ENCODE peak calls at places on chromosomes 13 and 19, in eight cellular contexts. One of them, this sample, is unnamed.

GRCh38 chr13:111403266-111403665 is 82.8 kb downstream of the TEX29 start:
- DNase-seq in GM23338: no peak
- DNase-seq in MG63: no peak
- DNase-seq in PC-3: no peak
- DNase-seq in cardiac muscle cell: no peak
- DNase-seq in brain microvascular endothelial cell: no peak
- DNase-seq in upper lobe of right lung: peak
- DNase-seq in AG09309: no peak
- DNase-seq in this sample: no peak

GRCh38 chr13:94415484-94415883 is 64.0 kb downstream of the DCT start:
- DNase-seq in PC-3: no peak
- DNase-seq in cardiac muscle cell: no peak
- DNase-seq in MG63: no peak
- DNase-seq in AG09309: no peak
- DNase-seq in GM23338: no peak
- DNase-seq in brain microvascular endothelial cell: no peak
- DNase-seq in upper lobe of right lung: no peak
- DNase-seq in this sample: no peak

GRCh38 chr13:66748712-66749111 is 481.4 kb downstream of the PCDH9 start:
- DNase-seq in PC-3: no peak
- DNase-seq in AG09309: no peak
- DNase-seq in GM23338: no peak
- DNase-seq in brain microvascular endothelial cell: no peak
- DNase-seq in cardiac muscle cell: no peak
- DNase-seq in upper lobe of right lung: no peak
- DNase-seq in MG63: no peak
- DNase-seq in this sample: no peak

GRCh38 chr13:102870677-102871415 is 25.0 kb downstream of the ERCC5 start:
- DNase-seq in AG09309: no peak
- DNase-seq in PC-3: peak
- DNase-seq in MG63: peak
- DNase-seq in brain microvascular endothelial cell: peak
- DNase-seq in upper lobe of right lung: no peak
- DNase-seq in GM23338: peak
- DNase-seq in cardiac muscle cell: peak
- DNase-seq in this sample: no peak

GRCh38 chr13:72565893-72566292 is 161.5 kb downstream of the MZT1 start:
- DNase-seq in MG63: no peak
- DNase-seq in cardiac muscle cell: peak
- DNase-seq in upper lobe of right lung: no peak
- DNase-seq in brain microvascular endothelial cell: peak
- DNase-seq in GM23338: peak
- DNase-seq in PC-3: peak
- DNase-seq in AG09309: no peak
- DNase-seq in this sample: no peak

GRCh38 chr13:26785845-26786630 is 25.5 kb upstream of the GPR12 start:
- DNase-seq in AG09309: no peak
- DNase-seq in MG63: peak
- DNase-seq in cardiac muscle cell: peak
- DNase-seq in brain microvascular endothelial cell: no peak
- DNase-seq in upper lobe of right lung: no peak
- DNase-seq in GM23338: peak
- DNase-seq in PC-3: no peak
- DNase-seq in this sample: no peak

GRCh38 chr13:48155850-48156249 is 60.9 kb upstream of the MED4 start:
- DNase-seq in MG63: no peak
- DNase-seq in upper lobe of right lung: no peak
- DNase-seq in GM23338: no peak
- DNase-seq in brain microvascular endothelial cell: peak
- DNase-seq in PC-3: peak
- DNase-seq in AG09309: peak
- DNase-seq in cardiac muscle cell: peak
- DNase-seq in this sample: no peak

GRCh38 chr19:34366670-34367423 is 1.9 kb downstream of the GPI start:
- DNase-seq in brain microvascular endothelial cell: peak
- DNase-seq in cardiac muscle cell: peak
- DNase-seq in upper lobe of right lung: no peak
- DNase-seq in MG63: peak
- DNase-seq in AG09309: peak
- DNase-seq in PC-3: no peak
- DNase-seq in GM23338: no peak
- DNase-seq in this sample: no peak

GRCh38 chr19:55131421-55131820 is 14.0 kb upstream of the PPP1R12C start:
- DNase-seq in brain microvascular endothelial cell: no peak
- DNase-seq in GM23338: no peak
- DNase-seq in upper lobe of right lung: no peak
- DNase-seq in PC-3: no peak
- DNase-seq in AG09309: no peak
- DNase-seq in MG63: no peak
- DNase-seq in cardiac muscle cell: no peak
- DNase-seq in this sample: no peak

GRCh38 chr13:21901772-21902708 is 231.2 kb downstream of the FGF9 start:
- DNase-seq in PC-3: no peak
- DNase-seq in MG63: peak
- DNase-seq in GM23338: no peak
- DNase-seq in upper lobe of right lung: no peak
- DNase-seq in cardiac muscle cell: peak
- DNase-seq in brain microvascular endothelial cell: no peak
- DNase-seq in AG09309: no peak
- DNase-seq in this sample: no peak

GRCh38 chr19:10258080-10258710 is 6.2 kb downstream of the MRPL4 start:
- DNase-seq in GM23338: no peak
- DNase-seq in brain microvascular endothelial cell: no peak
- DNase-seq in cardiac muscle cell: no peak
- DNase-seq in PC-3: no peak
- DNase-seq in upper lobe of right lung: no peak
- DNase-seq in AG09309: no peak
- DNase-seq in MG63: no peak
- DNase-seq in this sample: no peak

GRCh38 chr19:43148233-43148632 is 38.1 kb downstream of the PSG5 start:
- DNase-seq in cardiac muscle cell: peak
- DNase-seq in PC-3: peak
- DNase-seq in AG09309: peak
- DNase-seq in GM23338: no peak
- DNase-seq in MG63: peak
- DNase-seq in upper lobe of right lung: no peak
- DNase-seq in brain microvascular endothelial cell: peak
- DNase-seq in this sample: peak

GRCh38 chr13:99035715-99036114 is 57.9 kb upstream of the DOCK9 start:
- DNase-seq in GM23338: no peak
- DNase-seq in AG09309: no peak
- DNase-seq in cardiac muscle cell: no peak
- DNase-seq in PC-3: no peak
- DNase-seq in MG63: no peak
- DNase-seq in upper lobe of right lung: no peak
- DNase-seq in brain microvascular endothelial cell: no peak
- DNase-seq in this sample: no peak

GRCh38 chr19:50967924-50968708 is 1.3 kb downstream of the KLK6 start:
- DNase-seq in AG09309: no peak
- DNase-seq in GM23338: peak
- DNase-seq in cardiac muscle cell: no peak
- DNase-seq in MG63: peak
- DNase-seq in PC-3: peak
- DNase-seq in brain microvascular endothelial cell: no peak
- DNase-seq in upper lobe of right lung: no peak
- DNase-seq in this sample: no peak

GRCh38 chr13:43776680-43777079 is 10.1 kb downstream of the ENOX1 start:
- DNase-seq in MG63: no peak
- DNase-seq in PC-3: no peak
- DNase-seq in GM23338: peak
- DNase-seq in upper lobe of right lung: no peak
- DNase-seq in brain microvascular endothelial cell: peak
- DNase-seq in cardiac muscle cell: peak
- DNase-seq in AG09309: no peak
- DNase-seq in this sample: no peak

GRCh38 chr13:67474114-67474513 is 244.0 kb upstream of the PCDH9 start:
- DNase-seq in MG63: no peak
- DNase-seq in AG09309: no peak
- DNase-seq in GM23338: no peak
- DNase-seq in cardiac muscle cell: no peak
- DNase-seq in brain microvascular endothelial cell: no peak
- DNase-seq in upper lobe of right lung: no peak
- DNase-seq in PC-3: no peak
- DNase-seq in this sample: no peak

GRCh38 chr13:71492346-71492871 is 374.6 kb downstream of the DACH1 start:
- DNase-seq in GM23338: no peak
- DNase-seq in brain microvascular endothelial cell: no peak
- DNase-seq in cardiac muscle cell: no peak
- DNase-seq in upper lobe of right lung: no peak
- DNase-seq in MG63: no peak
- DNase-seq in PC-3: no peak
- DNase-seq in AG09309: no peak
- DNase-seq in this sample: no peak

GRCh38 chr19:28468701-28469459 is 744.1 kb downstream of the UQCRFS1 start:
- DNase-seq in upper lobe of right lung: no peak
- DNase-seq in cardiac muscle cell: peak
- DNase-seq in GM23338: peak
- DNase-seq in PC-3: peak
- DNase-seq in AG09309: peak
- DNase-seq in brain microvascular endothelial cell: peak
- DNase-seq in MG63: peak
- DNase-seq in this sample: peak

GRCh38 chr19:28472843-28473242 is 740.1 kb downstream of the UQCRFS1 start:
- DNase-seq in MG63: peak
- DNase-seq in upper lobe of right lung: peak
- DNase-seq in GM23338: no peak
- DNase-seq in brain microvascular endothelial cell: no peak
- DNase-seq in PC-3: no peak
- DNase-seq in cardiac muscle cell: peak
- DNase-seq in AG09309: no peak
- DNase-seq in this sample: no peak

GRCh38 chr19:28466107-28467045 is 746.6 kb downstream of the UQCRFS1 start:
- DNase-seq in GM23338: peak
- DNase-seq in AG09309: peak
- DNase-seq in upper lobe of right lung: peak
- DNase-seq in cardiac muscle cell: peak
- DNase-seq in brain microvascular endothelial cell: peak
- DNase-seq in MG63: peak
- DNase-seq in PC-3: peak
- DNase-seq in this sample: no peak

GRCh38 chr19:28472111-28472510 is 740.8 kb downstream of the UQCRFS1 start:
- DNase-seq in PC-3: no peak
- DNase-seq in GM23338: no peak
- DNase-seq in brain microvascular endothelial cell: no peak
- DNase-seq in cardiac muscle cell: no peak
- DNase-seq in AG09309: peak
- DNase-seq in upper lobe of right lung: no peak
- DNase-seq in MG63: no peak
- DNase-seq in this sample: no peak

GRCh38 chr19:28469544-28469943 is 743.4 kb downstream of the UQCRFS1 start:
- DNase-seq in upper lobe of right lung: no peak
- DNase-seq in GM23338: no peak
- DNase-seq in brain microvascular endothelial cell: no peak
- DNase-seq in PC-3: no peak
- DNase-seq in cardiac muscle cell: no peak
- DNase-seq in MG63: no peak
- DNase-seq in AG09309: no peak
- DNase-seq in this sample: no peak
- H3K4me3 ChIP-seq in upper lobe of right lung: no peak
- H3K4me3 ChIP-seq in GM23338: no peak
- H3K4me3 ChIP-seq in brain microvascular endothelial cell: no peak
- H3K4me3 ChIP-seq in PC-3: no peak
- H3K4me3 ChIP-seq in cardiac muscle cell: no peak
- H3K4me3 ChIP-seq in MG63: no peak
- H3K4me3 ChIP-seq in AG09309: no peak
- H3K4me3 ChIP-seq in this sample: no peak

GRCh38 chr13:114259374-114259773 is 22.0 kb upstream of the UPF3A start:
- DNase-seq in brain microvascular endothelial cell: no peak
- DNase-seq in AG09309: no peak
- DNase-seq in GM23338: no peak
- DNase-seq in MG63: no peak
- DNase-seq in cardiac muscle cell: no peak
- DNase-seq in upper lobe of right lung: no peak
- DNase-seq in PC-3: no peak
- DNase-seq in this sample: no peak

GRCh38 chr13:114259974-114260373 is 21.4 kb upstream of the UPF3A start:
- DNase-seq in cardiac muscle cell: no peak
- DNase-seq in MG63: no peak
- DNase-seq in upper lobe of right lung: no peak
- DNase-seq in AG09309: no peak
- DNase-seq in brain microvascular endothelial cell: no peak
- DNase-seq in PC-3: no peak
- DNase-seq in GM23338: no peak
- DNase-seq in this sample: no peak

GRCh38 chr13:114256547-114256946 is 21.9 kb downstream of the CDC16 start:
- DNase-seq in PC-3: no peak
- DNase-seq in AG09309: no peak
- DNase-seq in MG63: no peak
- DNase-seq in cardiac muscle cell: no peak
- DNase-seq in GM23338: no peak
- DNase-seq in upper lobe of right lung: no peak
- DNase-seq in brain microvascular endothelial cell: no peak
- DNase-seq in this sample: no peak

GRCh38 chr13:114257014-114257413 is 22.3 kb downstream of the CDC16 start:
- DNase-seq in cardiac muscle cell: no peak
- DNase-seq in GM23338: peak
- DNase-seq in PC-3: no peak
- DNase-seq in brain microvascular endothelial cell: peak
- DNase-seq in AG09309: no peak
- DNase-seq in upper lobe of right lung: no peak
- DNase-seq in MG63: no peak
- DNase-seq in this sample: no peak

DNA sequence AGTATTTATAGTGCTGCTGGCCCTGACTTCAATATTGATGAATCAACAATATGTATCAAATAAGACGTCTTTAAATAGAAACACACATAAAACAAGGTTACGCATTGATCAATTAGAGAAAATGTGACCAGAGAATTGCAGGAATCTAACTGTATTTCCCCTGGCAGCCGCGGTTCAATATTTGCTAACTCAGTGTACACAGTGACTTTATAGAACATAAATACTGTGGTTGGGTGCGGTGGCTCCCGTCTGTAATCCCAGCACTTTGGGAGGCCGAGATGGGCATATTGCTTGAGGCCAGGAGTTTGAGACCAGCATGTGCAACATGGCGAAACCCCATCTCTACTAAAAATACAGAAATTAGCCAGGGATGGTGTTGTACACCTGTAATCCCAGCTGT is 22.8 kb upstream of the UPF3A start:
- DNase-seq in brain microvascular endothelial cell: no peak
- DNase-seq in cardiac muscle cell: no peak
- DNase-seq in PC-3: no peak
- DNase-seq in MG63: no peak
- DNase-seq in upper lobe of right lung: no peak
- DNase-seq in GM23338: no peak
- DNase-seq in AG09309: no peak
- DNase-seq in this sample: no peak
- H3K4me3 ChIP-seq in brain microvascular endothelial cell: no peak
- H3K4me3 ChIP-seq in cardiac muscle cell: no peak
- H3K4me3 ChIP-seq in PC-3: no peak
- H3K4me3 ChIP-seq in MG63: no peak
- H3K4me3 ChIP-seq in upper lobe of right lung: no peak
- H3K4me3 ChIP-seq in GM23338: no peak
- H3K4me3 ChIP-seq in AG09309: no peak
- H3K4me3 ChIP-seq in this sample: no peak

GRCh38 chr19:14511245-14511625 is 7.0 kb downstream of the DNAJB1 start:
- DNase-seq in upper lobe of right lung: no peak
- DNase-seq in cardiac muscle cell: no peak
- DNase-seq in brain microvascular endothelial cell: no peak
- DNase-seq in AG09309: no peak
- DNase-seq in PC-3: peak
- DNase-seq in MG63: no peak
- DNase-seq in GM23338: no peak
- DNase-seq in this sample: no peak
- H3K4me3 ChIP-seq in upper lobe of right lung: no peak
- H3K4me3 ChIP-seq in cardiac muscle cell: no peak
- H3K4me3 ChIP-seq in brain microvascular endothelial cell: no peak
- H3K4me3 ChIP-seq in AG09309: no peak
- H3K4me3 ChIP-seq in PC-3: no peak
- H3K4me3 ChIP-seq in MG63: no peak
- H3K4me3 ChIP-seq in GM23338: no peak
- H3K4me3 ChIP-seq in this sample: no peak

GRCh38 chr13:91270031-91270430 is 77.5 kb upstream of the MIR17HG start:
- DNase-seq in AG09309: no peak
- DNase-seq in cardiac muscle cell: peak
- DNase-seq in brain microvascular endothelial cell: peak
- DNase-seq in MG63: no peak
- DNase-seq in PC-3: no peak
- DNase-seq in GM23338: no peak
- DNase-seq in upper lobe of right lung: no peak
- DNase-seq in this sample: no peak
- H3K4me3 ChIP-seq in AG09309: no peak
- H3K4me3 ChIP-seq in cardiac muscle cell: no peak
- H3K4me3 ChIP-seq in brain microvascular endothelial cell: no peak
- H3K4me3 ChIP-seq in MG63: no peak
- H3K4me3 ChIP-seq in PC-3: no peak
- H3K4me3 ChIP-seq in GM23338: no peak
- H3K4me3 ChIP-seq in upper lobe of right lung: no peak
- H3K4me3 ChIP-seq in this sample: no peak

This sample was measured in kidney epithelial cell.